ENCODE peak calls at places on chromosome 19, in eight cellular contexts. One of them, this sample, is unnamed.

GRCh38 chr19:7871530-7872305 is 2.5 kb downstream of the PRR36 start:
- DNase-seq in thoracic aorta: peak; percentile 29
- DNase-seq in PC-9: peak; percentile 99
- DNase-seq in fibroblast of lung: peak; percentile 85
- DNase-seq in CD8-positive, alpha-beta T cell: peak; percentile 71
- DNase-seq in psoas muscle: peak; percentile 86
- DNase-seq in tibial artery: peak; percentile 85
- DNase-seq in ovary: peak; percentile 89
- DNase-seq in this sample: peak; percentile 98

GRCh38 chr19:18349524-18350128 is 9.2 kb downstream of the PGPEP1 start:
- DNase-seq in thoracic aorta: no peak
- DNase-seq in PC-9: peak; percentile 63
- DNase-seq in fibroblast of lung: peak; percentile 47
- DNase-seq in CD8-positive, alpha-beta T cell: no peak
- DNase-seq in psoas muscle: peak; percentile 73
- DNase-seq in tibial artery: peak; percentile 48
- DNase-seq in ovary: peak; percentile 72
- DNase-seq in this sample: peak; percentile 80

GRCh38 chr19:35565016-35565856 is 1.8 kb upstream of the ATP4A start:
- DNase-seq in thoracic aorta: no peak
- DNase-seq in PC-9: no peak
- DNase-seq in fibroblast of lung: no peak
- DNase-seq in CD8-positive, alpha-beta T cell: no peak
- DNase-seq in psoas muscle: no peak
- DNase-seq in tibial artery: no peak
- DNase-seq in ovary: no peak
- DNase-seq in this sample: no peak

GRCh38 chr19:48635263-48635965 is 1.8 kb downstream of the DBP start:
- DNase-seq in thoracic aorta: no peak
- DNase-seq in PC-9: peak; percentile 78
- DNase-seq in fibroblast of lung: no peak
- DNase-seq in CD8-positive, alpha-beta T cell: peak; percentile 86
- DNase-seq in psoas muscle: peak; percentile 88
- DNase-seq in tibial artery: peak; percentile 62
- DNase-seq in ovary: peak; percentile 82
- DNase-seq in this sample: peak; percentile 90

GRCh38 chr19:17757125-17757524 is 5.8 kb downstream of the FCHO1 start:
- DNase-seq in thoracic aorta: no peak
- DNase-seq in PC-9: peak; percentile 45
- DNase-seq in fibroblast of lung: peak; percentile 55
- DNase-seq in CD8-positive, alpha-beta T cell: no peak
- DNase-seq in psoas muscle: no peak
- DNase-seq in tibial artery: peak; percentile 49
- DNase-seq in ovary: peak; percentile 45
- DNase-seq in this sample: no peak

GRCh38 chr19:45121827-45122345 is 28.9 kb downstream of the PPP1R37 start:
- DNase-seq in thoracic aorta: no peak
- DNase-seq in PC-9: peak; percentile 37
- DNase-seq in fibroblast of lung: no peak
- DNase-seq in CD8-positive, alpha-beta T cell: no peak
- DNase-seq in psoas muscle: no peak
- DNase-seq in tibial artery: no peak
- DNase-seq in ovary: no peak
- DNase-seq in this sample: no peak

GRCh38 chr19:4717966-4718701 is 5.5 kb downstream of the DPP9 start:
- DNase-seq in thoracic aorta: no peak
- DNase-seq in PC-9: no peak
- DNase-seq in fibroblast of lung: no peak
- DNase-seq in CD8-positive, alpha-beta T cell: no peak
- DNase-seq in psoas muscle: no peak
- DNase-seq in tibial artery: no peak
- DNase-seq in ovary: no peak
- DNase-seq in this sample: no peak

GRCh38 chr19:54554006-54554405 is 19.6 kb upstream of the LILRA2 start:
- DNase-seq in thoracic aorta: no peak
- DNase-seq in PC-9: no peak
- DNase-seq in fibroblast of lung: no peak
- DNase-seq in CD8-positive, alpha-beta T cell: no peak
- DNase-seq in psoas muscle: no peak
- DNase-seq in tibial artery: no peak
- DNase-seq in ovary: no peak
- DNase-seq in this sample: peak; percentile 21

GRCh38 chr19:41088151-41088550 is at the start of gene CYP2A13:
- DNase-seq in thoracic aorta: no peak
- DNase-seq in PC-9: no peak
- DNase-seq in fibroblast of lung: no peak
- DNase-seq in CD8-positive, alpha-beta T cell: no peak
- DNase-seq in psoas muscle: no peak
- DNase-seq in tibial artery: no peak
- DNase-seq in ovary: no peak
- DNase-seq in this sample: no peak

GRCh38 chr19:11355160-11356073 is at the start of gene PLPPR2:
- DNase-seq in thoracic aorta: peak; percentile 90
- DNase-seq in PC-9: peak; percentile 90
- DNase-seq in fibroblast of lung: peak; percentile 80
- DNase-seq in CD8-positive, alpha-beta T cell: peak; percentile 74
- DNase-seq in psoas muscle: peak; percentile 96
- DNase-seq in tibial artery: peak; percentile 98
- DNase-seq in ovary: peak; percentile 97
- DNase-seq in this sample: peak; percentile 96

GRCh38 chr19:29836409-29836825 is 24.6 kb downstream of the CCNE1 start:
- DNase-seq in thoracic aorta: no peak
- DNase-seq in PC-9: no peak
- DNase-seq in fibroblast of lung: no peak
- DNase-seq in CD8-positive, alpha-beta T cell: no peak
- DNase-seq in psoas muscle: peak; percentile 35
- DNase-seq in tibial artery: no peak
- DNase-seq in ovary: no peak
- DNase-seq in this sample: peak; percentile 25

GRCh38 chr19:1747285-1748114 is 5.8 kb upstream of the ONECUT3 start:
- DNase-seq in thoracic aorta: no peak
- DNase-seq in PC-9: peak; percentile 83
- DNase-seq in fibroblast of lung: peak; percentile 91
- DNase-seq in CD8-positive, alpha-beta T cell: no peak
- DNase-seq in psoas muscle: no peak
- DNase-seq in tibial artery: no peak
- DNase-seq in ovary: no peak
- DNase-seq in this sample: no peak

GRCh38 chr19:48772503-48772953 is 17.2 kb downstream of the FGF21 start:
- DNase-seq in thoracic aorta: no peak
- DNase-seq in PC-9: no peak
- DNase-seq in fibroblast of lung: no peak
- DNase-seq in CD8-positive, alpha-beta T cell: no peak
- DNase-seq in psoas muscle: peak; percentile 87
- DNase-seq in tibial artery: peak; percentile 37
- DNase-seq in ovary: peak; percentile 44
- DNase-seq in this sample: no peak

GRCh38 chr19:41939861-41940442 is 11.7 kb upstream of the ERFL start:
- DNase-seq in thoracic aorta: no peak
- DNase-seq in PC-9: no peak
- DNase-seq in fibroblast of lung: no peak
- DNase-seq in CD8-positive, alpha-beta T cell: no peak
- DNase-seq in psoas muscle: no peak
- DNase-seq in tibial artery: no peak
- DNase-seq in ovary: no peak
- DNase-seq in this sample: peak; percentile 75

DNA sequence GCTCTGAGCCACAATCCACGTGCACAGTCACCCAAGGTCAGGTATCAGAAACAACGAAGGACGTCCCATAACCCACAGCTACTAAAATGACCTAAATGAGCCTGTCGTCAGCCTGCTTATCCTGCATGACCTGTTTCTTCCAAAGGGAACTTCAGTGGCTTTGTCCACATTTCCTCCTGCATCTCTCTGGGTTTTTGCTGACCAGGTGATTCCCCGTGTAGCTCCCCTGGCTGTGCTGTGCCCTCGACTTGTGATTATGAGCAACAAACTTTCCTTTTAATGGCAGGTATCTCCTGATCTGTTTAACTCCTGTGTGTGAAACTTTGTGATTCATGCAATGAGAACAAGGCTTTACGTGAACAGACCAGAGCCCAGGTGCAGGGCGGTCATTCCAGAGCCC is 81.0 kb downstream of the PEG3 start:
- DNase-seq in thoracic aorta: no peak
- DNase-seq in PC-9: no peak
- DNase-seq in fibroblast of lung: no peak
- DNase-seq in CD8-positive, alpha-beta T cell: no peak
- DNase-seq in psoas muscle: no peak
- DNase-seq in tibial artery: no peak
- DNase-seq in ovary: no peak
- DNase-seq in this sample: no peak
- TF ChIP-seq CTCF in thoracic aorta: no peak
- TF ChIP-seq CTCF in PC-9: no peak
- TF ChIP-seq CTCF in fibroblast of lung: no peak
- TF ChIP-seq CTCF in CD8-positive, alpha-beta T cell: no peak
- TF ChIP-seq CTCF in psoas muscle: no peak
- TF ChIP-seq CTCF in tibial artery: no peak
- TF ChIP-seq CTCF in ovary: no peak
- TF ChIP-seq CTCF in this sample: no peak

DNA sequence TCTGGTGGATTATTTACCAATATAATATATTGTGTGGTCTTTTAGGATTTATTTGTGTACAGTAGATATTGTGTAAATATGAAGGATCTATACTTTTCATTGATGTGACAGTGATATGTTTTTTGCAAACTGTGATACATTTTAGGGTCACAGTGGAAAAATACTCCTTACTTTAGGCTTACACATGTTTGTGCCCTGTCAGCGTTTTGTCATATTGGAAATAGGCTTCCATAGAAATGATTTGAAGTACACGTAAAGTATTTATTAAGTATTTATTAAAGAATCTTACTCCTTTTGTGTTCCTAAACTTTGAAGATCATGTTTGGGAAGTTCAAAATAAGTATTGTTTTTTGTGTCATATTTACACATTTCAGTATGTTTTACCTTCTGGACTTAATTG is 5.0 kb downstream of the ZNF808 start:
- DNase-seq in thoracic aorta: no peak
- DNase-seq in PC-9: no peak
- DNase-seq in fibroblast of lung: no peak
- DNase-seq in CD8-positive, alpha-beta T cell: no peak
- DNase-seq in psoas muscle: no peak
- DNase-seq in tibial artery: no peak
- DNase-seq in ovary: no peak
- DNase-seq in this sample: no peak
- H3K27ac ChIP-seq in thoracic aorta: no peak overlapping the region
- H3K27ac ChIP-seq in PC-9: no peak overlapping the region
- H3K27ac ChIP-seq in fibroblast of lung: no peak overlapping the region
- H3K27ac ChIP-seq in CD8-positive, alpha-beta T cell: no peak overlapping the region
- H3K27ac ChIP-seq in psoas muscle: no peak overlapping the region
- H3K27ac ChIP-seq in tibial artery: no peak overlapping the region
- H3K27ac ChIP-seq in ovary: no peak overlapping the region
- H3K27ac ChIP-seq in this sample: no peak overlapping the region

DNA sequence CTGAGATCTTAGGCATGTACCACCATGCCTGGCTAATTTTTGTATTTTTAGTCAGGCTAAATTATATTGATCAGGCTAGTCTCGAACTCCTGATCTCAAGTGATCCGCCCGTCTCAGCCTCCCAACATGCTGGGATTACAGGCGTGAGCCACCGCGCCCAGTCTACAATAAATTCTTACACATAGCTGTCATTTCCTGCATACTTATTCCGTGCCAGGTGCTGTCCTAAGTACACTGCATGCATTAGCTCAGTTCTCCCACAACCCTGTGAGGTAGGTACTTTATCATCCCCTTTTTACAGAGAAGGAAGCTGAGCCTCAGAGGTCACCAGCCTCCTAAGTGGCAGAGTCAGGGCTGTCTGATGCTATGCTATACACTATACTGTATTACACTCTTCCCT is 7.2 kb upstream of the RHPN2 start:
- DNase-seq in thoracic aorta: no peak
- DNase-seq in PC-9: no peak
- DNase-seq in fibroblast of lung: peak; percentile 54
- DNase-seq in CD8-positive, alpha-beta T cell: no peak
- DNase-seq in psoas muscle: no peak
- DNase-seq in tibial artery: no peak
- DNase-seq in ovary: no peak
- DNase-seq in this sample: no peak
- H3K36me3 ChIP-seq in thoracic aorta: no peaks in the 10 kb centered on the region
- H3K36me3 ChIP-seq in PC-9: no peaks in the 10 kb centered on the region
- H3K36me3 ChIP-seq in fibroblast of lung: no peaks in the 10 kb centered on the region
- H3K36me3 ChIP-seq in CD8-positive, alpha-beta T cell: no peaks in the 10 kb centered on the region
- H3K36me3 ChIP-seq in psoas muscle: no peaks in the 10 kb centered on the region
- H3K36me3 ChIP-seq in tibial artery: no peaks in the 10 kb centered on the region
- H3K36me3 ChIP-seq in ovary: no peaks in the 10 kb centered on the region
- H3K36me3 ChIP-seq in this sample: no peaks in the 10 kb centered on the region

GRCh38 chr19:53509845-53510244 is 28.1 kb upstream of the ZNF331 start:
- DNase-seq in thoracic aorta: no peak
- DNase-seq in PC-9: no peak
- DNase-seq in fibroblast of lung: no peak
- DNase-seq in CD8-positive, alpha-beta T cell: no peak
- DNase-seq in psoas muscle: no peak
- DNase-seq in tibial artery: no peak
- DNase-seq in ovary: no peak
- DNase-seq in this sample: no peak

GRCh38 chr19:53509443-53509842 is 28.5 kb upstream of the ZNF331 start:
- DNase-seq in thoracic aorta: no peak
- DNase-seq in PC-9: no peak
- DNase-seq in fibroblast of lung: no peak
- DNase-seq in CD8-positive, alpha-beta T cell: no peak
- DNase-seq in psoas muscle: no peak
- DNase-seq in tibial artery: no peak
- DNase-seq in ovary: no peak
- DNase-seq in this sample: no peak

GRCh38 chr19:53507523-53508442 is 30.2 kb upstream of the ZNF331 start:
- DNase-seq in thoracic aorta: no peak
- DNase-seq in PC-9: peak; percentile 12
- DNase-seq in fibroblast of lung: no peak
- DNase-seq in CD8-positive, alpha-beta T cell: no peak
- DNase-seq in psoas muscle: no peak
- DNase-seq in tibial artery: no peak
- DNase-seq in ovary: no peak
- DNase-seq in this sample: no peak

GRCh38 chr19:53511357-53511756 is 26.6 kb upstream of the ZNF331 start:
- DNase-seq in thoracic aorta: no peak
- DNase-seq in PC-9: no peak
- DNase-seq in fibroblast of lung: no peak
- DNase-seq in CD8-positive, alpha-beta T cell: no peak
- DNase-seq in psoas muscle: no peak
- DNase-seq in tibial artery: no peak
- DNase-seq in ovary: no peak
- DNase-seq in this sample: no peak

DNA sequence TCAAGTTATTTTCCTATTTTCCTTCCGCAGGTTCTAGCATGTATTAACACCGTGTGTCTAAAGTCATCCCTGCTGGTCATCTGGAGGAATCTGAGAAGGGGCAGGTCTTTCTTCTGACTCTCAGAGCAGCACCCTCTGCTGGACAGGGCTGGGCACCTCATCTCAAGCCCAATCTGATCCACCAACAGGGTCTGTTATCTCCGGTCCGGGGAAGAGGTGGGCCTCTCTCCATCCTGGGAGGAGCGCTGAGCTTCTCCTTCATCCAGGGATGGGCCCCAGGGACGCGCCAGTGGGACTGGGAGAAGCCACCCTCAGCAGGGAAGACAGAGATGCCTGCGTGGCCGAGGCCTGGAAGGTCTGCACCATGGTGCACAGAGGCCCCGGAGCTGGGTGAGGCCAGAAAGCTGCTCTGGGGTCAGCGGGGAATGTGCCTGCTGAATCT is 26.0 kb upstream of the ZNF331 start:
- DNase-seq in thoracic aorta: no peak
- DNase-seq in PC-9: peak; percentile 29
- DNase-seq in fibroblast of lung: peak; percentile 56
- DNase-seq in CD8-positive, alpha-beta T cell: peak; percentile 63
- DNase-seq in psoas muscle: peak; percentile 63
- DNase-seq in tibial artery: peak; percentile 40
- DNase-seq in ovary: peak; percentile 68
- DNase-seq in this sample: peak; percentile 71
- TF ChIP-seq CTCF in thoracic aorta: peak; percentile 60
- TF ChIP-seq CTCF in PC-9: peak; percentile 69
- TF ChIP-seq CTCF in fibroblast of lung: peak; percentile 45
- TF ChIP-seq CTCF in CD8-positive, alpha-beta T cell: peak; percentile 60
- TF ChIP-seq CTCF in psoas muscle: peak; percentile 49
- TF ChIP-seq CTCF in tibial artery: peak; percentile 55
- TF ChIP-seq CTCF in ovary: peak; percentile 54
- TF ChIP-seq CTCF in this sample: peak; percentile 78